ENCODE peak calls at places on chromosomes 7 and 10, in seven cellular contexts. J is SW 1271; F is AG10803; P is stimulated activated CD4-positive, alpha-beta T cell treated with anti-CD3 and anti-CD28 coated beads, Interleukin-1b, Interleukin-23, amount 100 ng/mL, for 1 hour; V is germinal center; Z is Calu3; D is ELF-1. W is an unnamed sample.

GRCh38 chr10:3294919-3295318 is 122.3 kb upstream of the PITRM1 start:
- DNase-seq in J (no peak), F (no peak), P (no peak), V (no peak), Z (no peak), D (peak; percentile 44), W (no peak)

GRCh38 chr10:60148266-60148840 is 241.3 kb downstream of the ANK3 start:
- DNase-seq in J (no peak), F (peak; percentile 75), P (no peak), V (no peak), Z (peak; percentile 68), D (no peak), W (peak; percentile 18)

GRCh38 chr7:38411404-38411803 is 138.0 kb upstream of the TARP start:
- DNase-seq in J (peak; percentile 0), F (peak; percentile 2), P (no peak), V (no peak), Z (peak; percentile 29), D (no peak), W (no peak)

GRCh38 chr10:72375173-72375572 is 20.5 kb upstream of the DNAJB12 start:
- DNase-seq in J (no peak), F (peak; percentile 24), P (no peak), V (no peak), Z (no peak), D (peak; percentile 62), W (no peak)

GRCh38 chr7:98236366-98237185 is 15.5 kb downstream of the TECPR1 start:
- DNase-seq in J (no peak), F (no peak), P (no peak), V (no peak), Z (no peak), D (no peak), W (no peak)

GRCh38 chr10:107264742-107265141 is 100.2 kb upstream of the SORCS1 start:
- DNase-seq in J (no peak), F (no peak), P (no peak), V (no peak), Z (no peak), D (peak; percentile 13), W (no peak)

GRCh38 chr7:100539436-100540006 is 518 bp downstream of the AGFG2 start:
- DNase-seq in J (no peak), F (no peak), P (no peak), V (no peak), Z (no peak), D (no peak), W (no peak)

GRCh38 chr7:13963925-13964324 is 25.5 kb downstream of the ETV1 start:
- DNase-seq in J (no peak), F (no peak), P (no peak), V (no peak), Z (no peak), D (no peak), W (no peak)

GRCh38 chr10:3364768-3365480 is 192.3 kb upstream of the PITRM1 start:
- DNase-seq in J (no peak), F (no peak), P (no peak), V (no peak), Z (peak; percentile 12), D (no peak), W (no peak)

GRCh38 chr7:16697507-16698199 is 51.7 kb downstream of the BZW2 start:
- DNase-seq in J (peak; percentile 22), F (peak; percentile 69), P (no peak), V (no peak), Z (no peak), D (no peak), W (no peak)

GRCh38 chr10:12984165-12984747 is 17.3 kb downstream of the CCDC3 start:
- DNase-seq in J (no peak), F (no peak), P (no peak), V (no peak), Z (no peak), D (no peak), W (no peak)

GRCh38 chr7:47320296-47320695 is 261.6 kb downstream of the TNS3 start:
- DNase-seq in J (no peak), F (no peak), P (no peak), V (no peak), Z (no peak), D (no peak), W (no peak)

GRCh38 chr7:47181609-47182264 is 400.2 kb downstream of the TNS3 start:
- DNase-seq in J (no peak), F (no peak), P (no peak), V (no peak), Z (no peak), D (no peak), W (no peak)

W was measured in T1000.